ENCODE peak calls at places on chromosomes 7 and 10, in nine cellular contexts. X, L, D, K, W, Y, M, F and O are unnamed samples. For H3K4me1, the result is how much of the 10 kb centered on the place peaks cover.

GRCh38 chr7:28231181-28231580 is 50.6 kb upstream of the JAZF1 start:
- DNase-seq in X (no peak), L (no peak), D (no peak), K (no peak), W (no peak), Y (no peak), M (no peak), F (no peak), O (no peak)

GRCh38 chr7:137519964-137520363 is 176.4 kb upstream of the PTN start:
- DNase-seq in X (no peak), L (no peak), D (no peak), K (no peak), W (no peak), Y (no peak), M (no peak), F (no peak), O (no peak)

GRCh38 chr7:159141660-159142059 is 3.0 kb downstream of the VIPR2 start:
- DNase-seq in X (no peak), L (no peak), D (no peak), K (no peak), W (no peak), Y (no peak), M (no peak), F (peak), O (no peak)

GRCh38 chr7:46932656-46933424 is 649.1 kb downstream of the TNS3 start:
- DNase-seq in X (no peak), L (peak), D (no peak), K (peak), W (peak), Y (peak), M (no peak), F (no peak), O (peak)

GRCh38 chr7:90726623-90727022 is 130.5 kb downstream of the CDK14 start:
- DNase-seq in X (no peak), L (no peak), D (no peak), K (peak), W (no peak), Y (peak), M (peak), F (no peak), O (peak)

GRCh38 chr7:157972914-157973313 is 614.7 kb downstream of the PTPRN2 start:
- DNase-seq in X (no peak), L (no peak), D (no peak), K (no peak), W (no peak), Y (no peak), M (no peak), F (no peak), O (no peak)

GRCh38 chr10:36994886-36995285 is 130.5 kb upstream of the ANKRD30A start:
- DNase-seq in X (no peak), L (no peak), D (no peak), K (no peak), W (no peak), Y (no peak), M (no peak), F (no peak), O (no peak)

GRCh38 chr10:13712799-13713581 is 126.2 kb downstream of the PRPF18 start:
- DNase-seq in X (peak), L (peak), D (no peak), K (peak), W (peak), Y (peak), M (peak), F (peak), O (no peak)

GRCh38 chr10:116001266-116001857 is 271.6 kb downstream of the GFRA1 start:
- DNase-seq in X (no peak), L (peak), D (no peak), K (no peak), W (no peak), Y (no peak), M (no peak), F (peak), O (peak)

GRCh38 chr10:102399217-102400021 is 3.9 kb downstream of the NFKB2 start:
- DNase-seq in X (peak), L (peak), D (peak), K (peak), W (peak), Y (peak), M (peak), F (peak), O (peak)

GRCh38 chr10:80523776-80524175 is 13.9 kb upstream of the SH2D4B start:
- DNase-seq in X (no peak), L (no peak), D (no peak), K (no peak), W (peak), Y (no peak), M (no peak), F (no peak), O (no peak)

GRCh38 chr7:110347091-110347490 is 743.8 kb upstream of the LRRN3 start:
- DNase-seq in X (no peak), L (no peak), D (no peak), K (no peak), W (no peak), Y (peak), M (no peak), F (no peak), O (no peak)

GRCh38 chr10:29534590-29534989 is 100.2 kb downstream of the SVIL start:
- DNase-seq in X (no peak), L (peak), D (no peak), K (no peak), W (no peak), Y (no peak), M (no peak), F (no peak), O (no peak)

GRCh38 chr7:155233703-155234492 is 63.8 kb upstream of the INSIG1 start:
- DNase-seq in X (no peak), L (no peak), D (peak), K (no peak), W (no peak), Y (no peak), M (no peak), F (no peak), O (no peak)

GRCh38 chr7:91263359-91264082 is 712 bp upstream of the FZD1 start:
- DNase-seq in X (peak), L (no peak), D (no peak), K (peak), W (peak), Y (peak), M (peak), F (peak), O (peak)

GRCh38 chr10:116694253-116694926 is 48.0 kb downstream of the HSPA12A start:
- DNase-seq in X (no peak), L (no peak), D (no peak), K (peak), W (peak), Y (peak), M (no peak), F (no peak), O (no peak)

GRCh38 chr10:103021897-103022286 is 103.8 kb downstream of the CNNM2 start:
- DNase-seq in X (peak), L (peak), D (no peak), K (peak), W (no peak), Y (peak), M (no peak), F (no peak), O (no peak)

GRCh38 chr7:17302575-17303142 is 4.2 kb downstream of the AHR start:
- DNase-seq in X (no peak), L (no peak), D (no peak), K (no peak), W (no peak), Y (peak), M (no peak), F (no peak), O (no peak)

GRCh38 chr10:45580781-45581496 is 91.6 kb downstream of the ZFAND4 start:
- DNase-seq in X (no peak), L (no peak), D (peak), K (no peak), W (no peak), Y (no peak), M (peak), F (no peak), O (no peak)

GRCh38 chr7:28748934-28749584 is 209.1 kb downstream of the TRIL start:
- DNase-seq in X (peak), L (peak), D (no peak), K (peak), W (peak), Y (peak), M (no peak), F (no peak), O (no peak)

GRCh38 chr10:43817368-43817767 is 168.7 kb upstream of the ZNF32 start:
- DNase-seq in X (no peak), L (no peak), D (no peak), K (no peak), W (no peak), Y (peak), M (no peak), F (no peak), O (no peak)

GRCh38 chr7:24035653-24036414 is 248.2 kb upstream of the NPY start:
- DNase-seq in X (no peak), L (no peak), D (no peak), K (no peak), W (no peak), Y (peak), M (no peak), F (no peak), O (no peak)

GRCh38 chr10:78807504-78808202 is 261.1 kb upstream of the ZMIZ1 start:
- DNase-seq in X (no peak), L (no peak), D (no peak), K (no peak), W (no peak), Y (no peak), M (no peak), F (no peak), O (no peak)

GRCh38 chr7:98360221-98361124 is 40.4 kb downstream of the BAIAP2L1 start:
- DNase-seq in X (peak), L (peak), D (no peak), K (no peak), W (peak), Y (peak), M (peak), F (no peak), O (no peak)

GRCh38 chr7:157309990-157310668 is 26.7 kb upstream of the DNAJB6 start:
- DNase-seq in X (peak), L (no peak), D (no peak), K (peak), W (no peak), Y (peak), M (no peak), F (no peak), O (no peak)

GRCh38 chr10:87705339-87705738 is 45.7 kb downstream of the PAPSS2 start:
- DNase-seq in X (no peak), L (no peak), D (no peak), K (no peak), W (no peak), Y (peak), M (no peak), F (no peak), O (no peak)

GRCh38 chr7:114554781-114555537 is 140.3 kb downstream of the FOXP2 start:
- DNase-seq in X (no peak), L (no peak), D (no peak), K (no peak), W (no peak), Y (peak), M (no peak), F (no peak), O (no peak)

GRCh38 chr10:35711615-35712411 is 69.7 kb upstream of the FZD8 start:
- DNase-seq in X (no peak), L (no peak), D (no peak), K (no peak), W (no peak), Y (no peak), M (no peak), F (no peak), O (no peak)

GRCh38 chr10:117345143-117345542 is 30.1 kb downstream of the PDZD8 start:
- DNase-seq in X (no peak), L (no peak), D (no peak), K (no peak), W (no peak), Y (no peak), M (no peak), F (no peak), O (no peak)

GRCh38 chr7:374706-375490 is 84.9 kb downstream of the FOXL3 start:
- DNase-seq in X (no peak), L (no peak), D (no peak), K (no peak), W (peak), Y (no peak), M (peak), F (no peak), O (no peak)

GRCh38 chr10:32271617-32272016 is 75.3 kb downstream of the EPC1 start:
- DNase-seq in X (no peak), L (no peak), D (no peak), K (no peak), W (no peak), Y (no peak), M (no peak), F (no peak), O (no peak)

GRCh38 chr7:129644634-129645230 is 33.2 kb downstream of the NRF1 start:
- DNase-seq in X (no peak), L (no peak), D (no peak), K (peak), W (no peak), Y (peak), M (no peak), F (no peak), O (no peak)

GRCh38 chr7:7696458-7697119 is 21.8 kb downstream of the RPA3 start:
- DNase-seq in X (no peak), L (no peak), D (no peak), K (peak), W (no peak), Y (peak), M (no peak), F (no peak), O (peak)

GRCh38 chr7:123054357-123055133 is 59.0 kb upstream of the TAS2R16 start:
- DNase-seq in X (no peak), L (no peak), D (no peak), K (no peak), W (no peak), Y (no peak), M (no peak), F (peak), O (no peak)

GRCh38 chr10:102090772-102091171 is 25.6 kb downstream of the HPS6 start:
- DNase-seq in X (no peak), L (no peak), D (no peak), K (no peak), W (no peak), Y (peak), M (no peak), F (no peak), O (no peak)

GRCh38 chr7:128217972-128218652 is 23.0 kb upstream of the LEP start:
- DNase-seq in X (peak), L (no peak), D (no peak), K (no peak), W (no peak), Y (no peak), M (no peak), F (no peak), O (no peak)

GRCh38 chr10:130963052-130963393 is 348.5 kb downstream of the TCERG1L start:
- DNase-seq in X (no peak), L (peak), D (no peak), K (no peak), W (no peak), Y (no peak), M (no peak), F (no peak), O (no peak)

DNA sequence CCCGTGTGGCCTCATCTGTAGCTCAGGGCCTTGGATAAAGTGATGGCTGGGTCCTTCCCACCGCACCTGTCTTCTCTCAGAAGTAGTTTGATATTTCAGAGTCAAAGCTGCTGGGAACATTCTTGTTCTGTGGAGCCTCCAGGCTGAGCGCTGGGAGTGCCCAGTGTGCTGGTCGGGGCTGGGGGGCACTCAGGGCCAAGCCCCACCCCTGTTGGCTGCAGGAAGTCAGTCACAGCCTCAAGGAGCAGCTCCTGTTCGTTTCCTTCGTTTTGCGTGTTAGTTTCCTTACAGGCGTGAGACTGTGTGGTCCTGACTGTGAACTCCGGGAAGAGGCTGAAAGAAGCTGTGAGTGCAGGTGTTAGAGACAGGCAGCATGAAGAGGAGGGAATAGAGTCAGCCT is 33.2 kb downstream of the POR start:
- DNase-seq in X (no peak), L (no peak), D (no peak), K (no peak), W (peak), Y (no peak), M (no peak), F (no peak), O (no peak)
- H3K4me1 ChIP-seq in X (half or more), L (half or more), D (under half), K (under half), W (half or more), Y (under half), M (under half), F (half or more), O (under half)

DNA sequence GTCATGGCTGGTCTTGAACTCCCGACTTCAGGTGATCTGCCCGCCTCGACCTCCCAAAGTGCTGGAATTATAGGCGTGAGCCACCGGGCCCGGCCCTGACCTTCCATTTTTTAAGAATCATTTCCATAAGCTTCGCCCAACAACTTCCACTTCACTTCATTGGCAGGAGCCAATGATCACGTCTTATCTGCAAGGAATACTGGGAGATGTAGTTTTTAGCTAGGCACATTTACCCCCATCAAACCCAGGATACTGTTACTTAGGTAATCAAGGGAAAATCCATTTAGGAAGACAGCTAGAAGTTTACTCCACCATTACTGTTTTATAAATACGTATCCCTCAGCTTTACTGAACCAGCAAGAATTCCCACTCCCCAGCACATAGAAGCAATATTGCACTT is 3.4 kb upstream of the CDK13 start:
- DNase-seq in X (no peak), L (no peak), D (no peak), K (no peak), W (no peak), Y (no peak), M (no peak), F (no peak), O (no peak)
- H3K4me1 ChIP-seq in X (under half), L (under half), D (under half), K (under half), W (under half), Y (under half), M (under half), F (under half), O (under half)

DNA sequence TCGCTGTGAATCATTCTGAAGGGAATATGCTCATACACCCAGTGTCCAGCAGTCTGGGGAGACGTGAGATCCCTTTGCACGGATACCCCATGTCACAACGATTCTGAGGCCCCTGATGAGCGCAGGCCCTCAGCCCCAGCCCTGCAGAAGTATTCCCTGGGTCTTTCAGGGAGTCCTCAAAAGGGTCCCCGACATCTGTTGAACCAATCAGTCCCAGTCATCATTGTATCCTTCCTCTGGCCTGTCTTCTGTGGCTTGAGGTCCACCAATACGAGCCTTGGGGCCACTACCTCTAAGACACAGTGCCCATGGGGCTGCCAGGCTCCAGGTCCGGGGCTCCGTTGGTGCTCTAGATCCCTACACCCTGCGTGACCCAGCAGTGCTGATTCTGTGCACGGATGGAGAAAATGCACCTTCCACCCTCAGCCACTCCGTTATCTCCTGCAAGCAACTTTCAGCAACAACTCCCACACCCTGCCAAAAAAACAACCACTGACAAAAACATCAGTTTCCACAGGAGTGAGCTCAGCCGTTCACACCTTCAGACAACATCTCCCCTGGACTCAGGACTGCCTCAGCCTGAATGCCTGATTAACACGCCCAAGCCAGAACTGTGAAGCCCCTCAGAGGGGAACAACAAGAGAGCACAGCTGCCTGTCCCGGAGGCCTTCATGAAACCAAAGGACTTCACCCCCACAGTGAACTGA is 46.9 kb upstream of the KDM7A start:
- DNase-seq in X (no peak), L (no peak), D (no peak), K (no peak), W (no peak), Y (no peak), M (no peak), F (no peak), O (no peak)
- H3K4me1 ChIP-seq in X (under half), L (under half), D (under half), K (under half), W (under half), Y (under half), M (under half), F (under half), O (under half)

DNA sequence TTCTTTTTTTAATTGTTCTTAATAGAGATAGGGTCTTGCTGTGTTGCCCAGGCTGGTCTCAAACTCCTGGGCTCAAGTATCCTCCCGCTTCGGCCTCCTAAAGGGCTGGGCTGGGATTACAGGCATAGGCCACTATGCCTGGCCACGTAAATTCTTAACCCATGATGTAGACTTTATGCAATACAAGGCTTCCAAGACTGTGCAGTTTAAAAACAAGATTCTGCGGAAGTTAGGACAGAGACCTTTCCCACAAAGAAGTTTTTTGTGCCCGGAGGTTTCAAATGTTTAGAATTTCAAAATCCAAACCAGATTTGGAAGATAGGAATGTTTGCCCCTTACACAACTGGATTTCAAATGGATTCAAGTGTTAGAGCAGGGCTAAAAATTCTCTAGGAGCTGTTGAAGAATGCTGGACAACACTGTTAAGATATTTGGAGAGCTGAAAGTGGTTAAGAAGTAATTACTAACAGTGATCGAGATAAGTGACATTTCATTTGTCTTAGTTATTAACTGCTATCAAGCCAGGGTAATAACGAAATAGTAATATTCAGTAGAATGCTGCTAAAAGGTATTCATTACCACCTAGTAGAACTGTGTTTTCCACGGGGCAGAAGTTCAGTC is 7.4 kb downstream of the APBB1IP start:
- DNase-seq in X (no peak), L (no peak), D (no peak), K (no peak), W (no peak), Y (no peak), M (no peak), F (no peak), O (no peak)
- H3K4me1 ChIP-seq in X (under half), L (under half), D (half or more), K (under half), W (under half), Y (under half), M (under half), F (under half), O (under half)

DNA sequence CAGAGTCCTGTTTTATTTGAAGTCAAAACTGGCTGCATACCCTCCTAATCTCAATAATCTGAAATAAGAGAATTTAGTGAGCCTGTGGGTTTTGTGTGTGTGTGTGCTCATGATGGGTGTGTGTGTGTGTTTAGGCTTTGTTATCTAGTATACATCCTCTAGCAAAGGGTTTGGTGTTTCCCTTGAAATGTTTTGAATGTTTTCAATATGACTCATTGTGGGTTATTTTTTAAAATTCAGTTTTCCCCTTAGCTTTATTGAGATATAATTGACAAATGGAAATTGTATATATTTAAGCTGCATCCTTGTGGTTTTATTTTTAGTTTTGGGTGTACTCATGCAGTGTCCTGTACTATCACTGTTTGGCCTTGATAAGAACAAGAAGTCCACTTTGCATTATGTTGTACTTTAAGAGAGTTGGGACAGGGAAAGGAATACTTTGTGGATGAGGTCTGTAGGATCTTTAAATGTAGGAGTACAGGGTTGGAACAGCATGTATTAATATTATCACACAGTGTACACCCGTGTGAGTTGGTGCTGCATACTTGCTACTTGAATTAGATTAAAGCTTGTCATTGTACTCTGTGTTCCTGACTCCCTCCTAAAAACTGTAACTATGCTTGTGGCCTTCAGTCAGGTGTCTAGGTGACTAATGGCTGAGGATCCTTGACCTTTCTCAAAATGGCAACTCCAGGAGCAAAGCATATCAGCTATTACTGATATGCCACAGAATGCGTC is 58.3 kb downstream of the VCL start:
- DNase-seq in X (peak), L (no peak), D (no peak), K (peak), W (peak), Y (peak), M (no peak), F (no peak), O (no peak)
- H3K4me1 ChIP-seq in X (half or more), L (under half), D (under half), K (under half), W (under half), Y (under half), M (under half), F (half or more), O (under half)